ENCODE peak calls at places on chromosomes 5 and 9, in nine cellular contexts. G is K562, O is sigmoid colon, T is A549, Z is transverse colon, M is HepG2, Y is ovary, W is stomach, L is SK-N-SH. Q is an unnamed sample.

GRCh38 chr5:530001-530400 is 5.8 kb upstream of the SLC9A3 start:
- DNase-seq in G (no peak), O (no peak), T (no peak), Z (no peak), M (no peak), Y (no peak), W (no peak), L (no peak), Q (no peak)

GRCh38 chr5:2300421-2300820 is 417.7 kb upstream of the IRX4 start:
- DNase-seq in G (no peak), O (peak; percentile 46), T (no peak), Z (no peak), M (no peak), Y (no peak), W (no peak), L (no peak), Q (no peak)

GRCh38 chr9:35923927-35924763 is 14.9 kb downstream of the SPAAR start:
- DNase-seq in G (peak; percentile 58), O (no peak), T (peak; percentile 92), Z (no peak), M (no peak), Y (peak; percentile 76), W (no peak), L (no peak), Q (peak; percentile 50)

GRCh38 chr5:1823381-1824034 is 22.3 kb downstream of the NDUFS6 start:
- DNase-seq in G (no peak), O (peak; percentile 46), T (no peak), Z (no peak), M (no peak), Y (no peak), W (no peak), L (no peak), Q (no peak)

GRCh38 chr5:16784843-16785791 is 151.0 kb downstream of the MYO10 start:
- DNase-seq in G (no peak), O (no peak), T (no peak), Z (no peak), M (no peak), Y (no peak), W (no peak), L (no peak), Q (no peak)

GRCh38 chr5:104385901-104386300 is 823.3 kb upstream of the NUDT12 start:
- DNase-seq in G (no peak), O (no peak), T (peak; percentile 6), Z (no peak), M (no peak), Y (no peak), W (no peak), L (no peak), Q (no peak)

GRCh38 chr9:3244963-3245653 is 280.7 kb downstream of the RFX3 start:
- DNase-seq in G (no peak), O (no peak), T (no peak), Z (no peak), M (no peak), Y (no peak), W (no peak), L (no peak), Q (no peak)

GRCh38 chr9:124975131-124975530 is 34.2 kb upstream of the GOLGA1 start:
- DNase-seq in G (no peak), O (no peak), T (no peak), Z (no peak), M (no peak), Y (no peak), W (no peak), L (no peak), Q (no peak)

GRCh38 chr9:134027561-134027960 is 2.3 kb downstream of the BRD3OS start:
- DNase-seq in G (no peak), O (no peak), T (no peak), Z (no peak), M (no peak), Y (no peak), W (no peak), L (peak; percentile 31), Q (no peak)

GRCh38 chr9:134028076-134028475 is 2.8 kb downstream of the BRD3OS start:
- DNase-seq in G (no peak), O (peak; percentile 57), T (no peak), Z (no peak), M (no peak), Y (no peak), W (no peak), L (no peak), Q (no peak)

GRCh38 chr9:134025606-134026541 is 593 bp downstream of the BRD3OS start:
- DNase-seq in G (peak; percentile 62), O (peak; percentile 78), T (peak; percentile 25), Z (peak; percentile 45), M (peak; percentile 36), Y (peak; percentile 46), W (peak; percentile 31), L (peak; percentile 77), Q (peak; percentile 14)

GRCh38 chr9:134026981-134027380 is 1.7 kb downstream of the BRD3OS start:
- DNase-seq in G (no peak), O (no peak), T (no peak), Z (no peak), M (no peak), Y (no peak), W (no peak), L (no peak), Q (no peak)

DNA sequence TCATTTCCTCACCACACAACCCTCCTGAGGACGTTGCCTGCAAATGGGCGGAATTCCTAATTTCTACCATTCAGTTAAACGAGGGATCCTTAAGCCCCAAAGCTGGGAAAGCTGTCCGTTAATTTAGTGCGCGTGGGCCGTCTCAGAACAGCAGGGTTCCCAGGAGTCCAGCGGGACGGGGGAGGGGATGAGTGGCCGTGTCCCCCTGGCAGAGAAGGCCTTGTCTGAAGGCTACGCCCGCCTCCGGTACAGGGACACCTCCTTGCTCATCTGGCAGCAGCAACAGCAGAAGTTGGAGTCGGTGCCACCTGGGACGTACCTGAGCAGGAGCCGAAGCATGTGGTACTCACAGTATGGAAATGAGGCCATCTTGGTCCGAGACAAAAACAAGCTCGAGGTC is 1.3 kb downstream of the BRD3OS start:
- DNase-seq in G (no peak), O (peak; percentile 73), T (no peak), Z (peak; percentile 27), M (no peak), Y (peak; percentile 41), W (no peak), L (no peak), Q (no peak)
- H3K4me3 ChIP-seq in G (no peak overlapping the region), O (no peak overlapping the region), T (no peak overlapping the region), Z (no peak overlapping the region), M (no peak overlapping the region), Y (no peak overlapping the region), W (peak overlapping the region; percentile 100), L (peak overlapping the region; percentile 74), Q (no peak overlapping the region)

GRCh38 chr5:128397878-128398277 is 140.2 kb downstream of the FBN2 start:
- DNase-seq in G (no peak), O (no peak), T (no peak), Z (no peak), M (no peak), Y (no peak), W (no peak), L (no peak), Q (no peak)

GRCh38 chr5:128399111-128399510 is 138.9 kb downstream of the FBN2 start:
- DNase-seq in G (no peak), O (no peak), T (no peak), Z (no peak), M (no peak), Y (no peak), W (no peak), L (no peak), Q (no peak)

DNA sequence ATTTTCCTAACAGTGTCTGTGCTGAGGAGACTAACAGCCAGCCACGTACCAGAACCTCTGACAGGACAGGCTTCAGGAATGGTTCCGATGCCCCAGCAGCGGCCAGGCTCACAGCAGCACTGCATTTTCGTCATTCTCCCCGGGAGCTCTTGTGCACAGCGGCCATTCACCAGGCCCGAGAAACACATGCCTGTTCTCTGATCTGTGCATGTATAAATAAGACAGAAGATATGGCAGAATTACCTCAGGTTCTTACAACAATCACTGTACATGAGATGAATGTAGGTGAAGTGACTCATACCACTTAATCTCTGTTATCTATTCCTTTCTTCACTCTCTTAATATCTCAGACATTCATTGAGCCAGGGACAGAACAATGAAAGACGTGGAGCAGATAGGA is 143.0 kb downstream of the FBN2 start:
- DNase-seq in G (no peak), O (no peak), T (no peak), Z (no peak), M (no peak), Y (no peak), W (no peak), L (no peak), Q (no peak)
- TF ChIP-seq EP300 in G (no peak), O (no peak), T (no peak), Z (no peak), M (no peak), Y (no peak), W (no peak), L (no peak), Q (no peak)

DNA sequence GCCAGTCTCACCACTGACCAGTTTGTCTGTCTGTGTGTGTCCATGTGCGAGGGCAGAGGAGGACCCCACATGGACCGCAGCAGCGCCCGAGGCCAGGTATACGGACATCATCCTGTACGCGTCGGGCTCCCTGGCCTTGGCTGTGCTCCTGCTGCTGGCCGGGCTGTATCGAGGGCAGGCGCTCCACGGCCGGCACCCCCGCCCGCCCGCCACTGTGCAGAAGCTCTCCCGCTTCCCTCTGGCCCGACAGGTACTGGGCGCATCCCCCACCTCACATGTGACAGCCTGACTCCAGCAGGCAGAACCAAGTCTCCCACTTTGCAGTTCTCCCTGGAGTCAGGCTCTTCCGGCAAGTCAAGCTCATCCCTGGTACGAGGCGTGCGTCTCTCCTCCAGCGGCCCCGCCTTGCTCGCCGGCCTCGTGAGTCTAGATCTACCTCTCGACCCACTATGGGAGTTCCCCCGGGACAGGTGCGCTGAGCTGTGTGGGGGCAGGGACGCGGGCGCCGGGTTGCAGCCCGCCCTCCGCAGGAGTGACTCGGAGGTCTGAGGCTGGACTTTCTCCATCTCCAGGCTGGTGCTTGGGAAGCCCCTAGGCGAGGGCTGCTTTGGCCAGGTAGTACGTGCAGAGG is 6.5 kb downstream of the FGFR4 start:
- DNase-seq in G (no peak), O (no peak), T (no peak), Z (no peak), M (no peak), Y (no peak), W (no peak), L (no peak), Q (no peak)
- H3K4me1 ChIP-seq in G (peaks cover 51% of the 10 kb centered on the region), O (no peaks in the 10 kb centered on the region), T (peaks cover 34% of the 10 kb centered on the region), Z (peaks cover 39% of the 10 kb centered on the region), M (peaks cover 100% of the 10 kb centered on the region), Y (peaks cover 42% of the 10 kb centered on the region), W (peaks cover 55% of the 10 kb centered on the region), L (no peaks in the 10 kb centered on the region), Q (peaks cover 14% of the 10 kb centered on the region)

GRCh38 chr5:10567181-10567591 is 3.3 kb downstream of the ANKRD33B start:
- DNase-seq in G (no peak), O (no peak), T (no peak), Z (no peak), M (no peak), Y (no peak), W (no peak), L (no peak), Q (no peak)
- H3K4me3 ChIP-seq in G (no peak overlapping the region), O (peak overlapping the region; percentile 1), T (no peak overlapping the region), Z (no peak overlapping the region), M (no peak overlapping the region), Y (peak overlapping the region; percentile 72), W (peak overlapping the region; percentile 74), L (no peak overlapping the region), Q (peak overlapping the region; percentile 88)

GRCh38 chr9:133113163-133113927 is 7.7 kb downstream of the RALGDS start:
- DNase-seq in G (no peak), O (peak; percentile 78), T (no peak), Z (no peak), M (no peak), Y (peak; percentile 26), W (no peak), L (no peak), Q (no peak)
- TF ChIP-seq EP300 in G (no peak), O (no peak), T (no peak), Z (no peak), M (no peak), Y (no peak), W (no peak), L (no peak), Q (peak; percentile 51)

GRCh38 chr9:37191403-37192089 is 71.2 kb downstream of the ZCCHC7 start:
- DNase-seq in G (no peak), O (no peak), T (no peak), Z (no peak), M (no peak), Y (no peak), W (no peak), L (no peak), Q (no peak)
- H3K4me1 ChIP-seq in G (peaks cover 5% of the 10 kb centered on the region), O (no peaks in the 10 kb centered on the region), T (peaks cover under 1% of the 10 kb centered on the region), Z (no peaks in the 10 kb centered on the region), M (no peaks in the 10 kb centered on the region), Y (no peaks in the 10 kb centered on the region), W (no peaks in the 10 kb centered on the region), L (peaks cover 10% of the 10 kb centered on the region), Q (no peaks in the 10 kb centered on the region)